ENCODE peak calls at places on chromosome 1, in six cellular contexts. X is tibial nerve; Q is CD8-positive, alpha-beta memory T cell; S is pancreas; A is aorta; O is endodermal cell. F is an unnamed sample.

GRCh38 chr1:232943679-232944252 is 6.6 kb upstream of the NTPCR start:
- DNase-seq in X (no peak), Q (no peak), S (no peak), A (no peak), O (no peak), F (no peak)

GRCh38 chr1:1889090-1889750 is 1.7 kb downstream of the GNB1 start:
- DNase-seq in X (no peak), Q (no peak), S (no peak), A (peak; percentile 13), O (no peak), F (no peak)

GRCh38 chr1:162040657-162041056 is 17.0 kb upstream of the OLFML2B start:
- DNase-seq in X (no peak), Q (no peak), S (no peak), A (no peak), O (no peak), F (no peak)

GRCh38 chr1:115977481-115978258 is 1.4 kb downstream of the SLC22A15 start:
- DNase-seq in X (no peak), Q (no peak), S (no peak), A (peak; percentile 54), O (no peak), F (peak; percentile 44)

GRCh38 chr1:14120895-14121294 is 420.9 kb downstream of the PRDM2 start:
- DNase-seq in X (no peak), Q (no peak), S (no peak), A (no peak), O (no peak), F (no peak)

GRCh38 chr1:99970713-99971255 is 988 bp downstream of the SLC35A3 start:
- DNase-seq in X (no peak), Q (no peak), S (no peak), A (no peak), O (no peak), F (no peak)

GRCh38 chr1:32702599-32703478 is at the start of gene SYNC:
- DNase-seq in X (peak; percentile 53), Q (no peak), S (peak; percentile 58), A (peak; percentile 77), O (peak; percentile 67), F (peak; percentile 67)

GRCh38 chr1:67018574-67018973 is 35.4 kb downstream of the SLC35D1 start:
- DNase-seq in X (no peak), Q (no peak), S (no peak), A (no peak), O (no peak), F (no peak)

GRCh38 chr1:35398739-35399138 is 130.2 kb downstream of the ZMYM4 start:
- DNase-seq in X (no peak), Q (no peak), S (no peak), A (no peak), O (no peak), F (no peak)

GRCh38 chr1:42035205-42035829 is 116.6 kb upstream of the HIVEP3 start:
- DNase-seq in X (peak; percentile 27), Q (peak; percentile 64), S (peak; percentile 73), A (peak; percentile 82), O (peak; percentile 87), F (peak; percentile 42)

GRCh38 chr1:69567847-69568434 is at the start of gene LRRC7:
- DNase-seq in X (no peak), Q (no peak), S (peak; percentile 17), A (no peak), O (peak; percentile 79), F (no peak)

GRCh38 chr1:36513676-36514473 is 31.2 kb upstream of the CSF3R start:
- DNase-seq in X (no peak), Q (no peak), S (no peak), A (no peak), O (peak; percentile 63), F (no peak)

GRCh38 chr1:219385786-219386427 is 212.2 kb downstream of the LYPLAL1 start:
- DNase-seq in X (no peak), Q (no peak), S (peak; percentile 47), A (peak; percentile 51), O (peak; percentile 89), F (peak; percentile 46)

GRCh38 chr1:54971317-54971791 is 9.1 kb upstream of the TMEM61 start:
- DNase-seq in X (no peak), Q (no peak), S (no peak), A (no peak), O (peak; percentile 10), F (no peak)

GRCh38 chr1:200873116-200873670 is 412 bp downstream of the GPR25 start:
- DNase-seq in X (no peak), Q (no peak), S (no peak), A (no peak), O (peak; percentile 61), F (peak; percentile 26)

GRCh38 chr1:201633811-201634210 is 94.9 kb downstream of the NAV1 start:
- DNase-seq in X (no peak), Q (no peak), S (no peak), A (no peak), O (no peak), F (no peak)

GRCh38 chr1:172894345-172895049 is 156.2 kb downstream of the TNFSF18 start:
- DNase-seq in X (no peak), Q (no peak), S (no peak), A (no peak), O (no peak), F (no peak)

DNA sequence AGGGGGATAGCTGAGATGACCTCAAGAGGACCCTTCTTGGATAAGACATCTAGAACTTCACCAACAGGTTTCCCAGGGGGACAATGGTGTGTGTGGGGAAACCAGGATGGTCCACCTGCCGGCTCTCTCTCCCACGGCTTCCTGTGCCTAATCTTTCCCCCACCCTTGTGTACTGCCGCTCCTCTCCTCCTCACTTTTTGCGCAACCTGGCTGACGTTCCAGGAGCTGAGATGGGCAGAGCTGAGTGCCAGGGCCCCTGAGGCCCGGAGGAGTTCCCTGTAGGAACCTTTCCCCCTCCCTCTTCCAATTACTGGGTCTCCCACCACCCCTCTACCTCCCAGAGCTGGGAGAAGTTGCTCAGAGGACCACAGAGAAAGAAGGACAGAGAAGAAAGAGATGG is 6.9 kb downstream of the SLC26A9 start:
- DNase-seq in X (no peak), Q (no peak), S (no peak), A (no peak), O (no peak), F (peak; percentile 63)
- H3K27me3 ChIP-seq in X (no peaks in the 10 kb centered on the region), Q (peaks cover 7% of the 10 kb centered on the region), S (no peaks in the 10 kb centered on the region), A (no peaks in the 10 kb centered on the region), O (no peaks in the 10 kb centered on the region), F (no peaks in the 10 kb centered on the region)

GRCh38 chr1:9730096-9730901 is 78.8 kb downstream of the PIK3CD start:
- DNase-seq in X (no peak), Q (no peak), S (no peak), A (peak; percentile 83), O (no peak), F (peak; percentile 54)

GRCh38 chr1:9729523-9729922 is 78.0 kb downstream of the PIK3CD start:
- DNase-seq in X (no peak), Q (no peak), S (no peak), A (no peak), O (no peak), F (no peak)

GRCh38 chr1:9726406-9726805 is 74.9 kb downstream of the PIK3CD start:
- DNase-seq in X (no peak), Q (no peak), S (no peak), A (no peak), O (no peak), F (no peak)

GRCh38 chr1:9726905-9727595 is 75.5 kb downstream of the PIK3CD start:
- DNase-seq in X (no peak), Q (no peak), S (no peak), A (no peak), O (no peak), F (no peak)

GRCh38 chr1:9728451-9729295 is 77.1 kb downstream of the PIK3CD start:
- DNase-seq in X (no peak), Q (no peak), S (no peak), A (no peak), O (no peak), F (no peak)
- H3K4me3 ChIP-seq in X (no peak overlapping the region), Q (peak overlapping the region; percentile 38), S (no peak overlapping the region), A (no peak overlapping the region), O (no peak overlapping the region), F (no peak overlapping the region)

GRCh38 chr1:207319207-207319606 is 2.3 kb upstream of the CD55 start:
- DNase-seq in X (no peak), Q (no peak), S (no peak), A (no peak), O (no peak), F (no peak)

GRCh38 chr1:207321045-207321789 is at the start of gene CD55:
- DNase-seq in X (peak; percentile 92), Q (peak; percentile 100), S (peak; percentile 88), A (peak; percentile 97), O (peak; percentile 97), F (peak; percentile 99)

GRCh38 chr1:207323425-207323976 is 2.0 kb downstream of the CD55 start:
- DNase-seq in X (no peak), Q (no peak), S (no peak), A (no peak), O (no peak), F (no peak)

GRCh38 chr1:207318072-207318619 is 3.3 kb upstream of the CD55 start:
- DNase-seq in X (no peak), Q (no peak), S (no peak), A (no peak), O (no peak), F (no peak)

DNA sequence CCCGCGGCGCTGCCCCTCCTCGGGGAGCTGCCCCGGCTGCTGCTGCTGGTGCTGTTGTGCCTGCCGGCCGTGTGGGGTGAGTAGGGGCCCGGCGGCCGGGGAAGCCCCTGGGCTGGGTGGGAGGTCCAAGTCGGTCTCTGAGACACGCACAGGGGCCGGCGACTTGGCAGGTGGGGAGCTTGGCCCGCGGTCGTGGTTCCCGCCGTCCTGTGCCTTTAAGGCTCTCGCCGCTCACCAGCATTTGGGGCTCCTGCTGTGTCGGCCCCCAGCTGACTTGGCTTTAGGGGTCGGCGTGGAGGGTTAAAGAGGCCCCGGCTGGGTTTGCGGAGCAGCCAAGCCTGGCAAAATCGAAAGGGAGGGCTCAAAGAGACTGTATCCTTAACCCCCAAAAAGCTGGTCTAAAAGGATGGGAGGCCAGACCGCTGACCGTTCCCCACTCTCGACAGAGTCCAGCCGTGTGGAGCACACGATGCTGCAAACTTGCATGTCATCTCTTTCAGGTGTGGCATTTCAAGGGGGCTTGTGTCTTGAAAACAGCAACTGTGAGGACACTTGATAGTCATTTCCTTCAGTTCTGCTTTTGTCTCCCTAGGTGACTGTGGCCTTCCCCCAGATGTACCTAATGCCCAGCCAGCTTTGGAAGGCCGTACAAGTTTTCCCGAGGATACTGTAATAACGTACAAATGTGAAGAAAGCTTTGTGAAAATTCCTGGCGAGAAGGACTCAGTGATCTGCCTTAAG is 482 bp downstream of the CD55 start:
- DNase-seq in X (no peak), Q (no peak), S (no peak), A (no peak), O (no peak), F (no peak)
- H3K27me3 ChIP-seq in X (no peaks in the 10 kb centered on the region), Q (no peaks in the 10 kb centered on the region), S (no peaks in the 10 kb centered on the region), A (no peaks in the 10 kb centered on the region), O (peaks cover 10% of the 10 kb centered on the region), F (no peaks in the 10 kb centered on the region)

DNA sequence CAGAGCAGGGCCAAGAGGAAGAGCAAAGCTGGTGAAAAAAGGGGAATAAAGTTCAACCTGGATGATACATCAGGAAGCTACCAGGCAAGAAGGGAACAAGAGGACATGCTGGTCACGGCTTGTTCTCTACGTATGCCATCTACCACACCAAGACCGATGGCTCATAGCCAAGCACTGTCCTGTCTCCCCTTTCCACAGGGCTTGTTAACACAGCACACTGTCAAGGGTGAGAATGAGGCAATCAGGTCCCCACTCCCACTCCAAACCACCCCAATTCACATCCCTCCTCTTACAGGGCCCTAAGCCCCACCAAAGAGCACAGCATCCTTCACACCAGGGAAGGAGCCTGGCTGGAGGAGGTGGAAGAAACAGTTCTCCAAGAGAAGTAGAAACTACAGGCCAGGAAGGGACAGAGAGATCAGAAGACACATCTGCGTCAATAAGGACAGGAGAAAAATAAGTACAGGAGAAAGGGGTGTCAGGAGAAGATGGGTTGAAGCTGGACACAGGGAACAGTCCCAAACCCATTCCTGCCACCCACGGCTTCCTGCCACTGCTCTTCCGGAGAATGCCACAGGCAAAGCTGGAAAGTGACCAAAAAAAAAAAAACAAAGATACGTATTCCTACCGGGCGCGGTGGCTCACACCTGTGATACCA is 923 bp upstream of the SHC1 start:
- DNase-seq in X (no peak), Q (no peak), S (no peak), A (no peak), O (no peak), F (no peak)
- H3K4me3 ChIP-seq in X (peak overlapping the region; percentile 51), Q (no peak overlapping the region), S (no peak overlapping the region), A (no peak overlapping the region), O (peak overlapping the region; percentile 91), F (no peak overlapping the region)